ENCODE peak calls at places on chromosomes 16 and 17, in six cellular contexts. R is pancreas, E is heart left ventricle, V is HepG2, L is psoas muscle, M is body of pancreas. K is an unnamed sample.
A peak's percentile ranks its signal among the peaks of the same experiment; 100 is the strongest.

GRCh38 chr17:3039748-3040147 is 23.7 kb downstream of the OR1D5 start:
- ATAC-seq in E (no peak), V (no peak), M (no peak), R (peak; percentile 39), L (no peak), K (no peak)

GRCh38 chr16:75111514-75112280 is 4.9 kb downstream of the LDHD start:
- ATAC-seq in V (peak; percentile 12), R (peak; percentile 2), L (no peak), M (no peak), E (peak; percentile 37), K (no peak)

GRCh38 chr16:78240459-78241222 is 141.2 kb downstream of the WWOX start:
- ATAC-seq in V (peak; percentile 98), R (peak; percentile 78), L (no peak), M (peak; percentile 55), E (no peak), K (no peak)

GRCh38 chr16:26651464-26651863 is 415.3 kb upstream of the C16orf82 start:
- ATAC-seq in V (no peak), M (no peak), R (no peak), E (no peak), L (no peak), K (no peak)

GRCh38 chr16:82138478-82139285 is 31.3 kb downstream of the MPHOSPH6 start:
- ATAC-seq in M (no peak), E (no peak), V (no peak), R (no peak), L (no peak), K (no peak)

GRCh38 chr16:88772871-88773811 is 11.9 kb downstream of the PIEZO1 start:
- ATAC-seq in R (peak; percentile 63), E (peak; percentile 50), V (no peak), M (peak; percentile 55), L (peak; percentile 71), K (peak; percentile 76)

GRCh38 chr17:68512967-68513474 is 791 bp downstream of the PRKAR1A start:
- ATAC-seq in M (no peak), E (peak; percentile 4), L (no peak), R (peak; percentile 1), V (no peak), K (peak; percentile 19)

GRCh38 chr16:86026136-86026905 is 127.4 kb downstream of the IRF8 start:
- ATAC-seq in L (no peak), R (no peak), V (peak; percentile 20), E (no peak), M (no peak), K (no peak)

GRCh38 chr17:40901981-40902862 is 17.2 kb upstream of the KRT20 start:
- ATAC-seq in V (peak; percentile 94), M (no peak), R (peak; percentile 18), E (no peak), L (no peak), K (no peak)

GRCh38 chr16:2022723-2023097 is 3.1 kb downstream of the NPW start:
- ATAC-seq in E (peak; percentile 10), M (peak; percentile 13), L (peak; percentile 4), V (peak; percentile 38), R (peak; percentile 32), K (peak; percentile 8)

GRCh38 chr17:27413295-27413694 is 43.0 kb upstream of the KSR1 start:
- ATAC-seq in M (no peak), R (no peak), L (no peak), E (no peak), V (no peak), K (no peak)

GRCh38 chr16:57276596-57276995 is 7.9 kb downstream of the PLLP start:
- ATAC-seq in R (no peak), L (peak; percentile 33), V (no peak), E (peak; percentile 85), M (no peak), K (peak; percentile 73)

GRCh38 chr16:10578474-10579316 is 1.7 kb downstream of the EMP2 start:
- ATAC-seq in E (peak; percentile 44), R (peak; percentile 48), L (no peak), V (peak; percentile 35), M (no peak), K (no peak)
- H3K4me3 ChIP-seq in E (peak overlapping the region; percentile 94), R (peak overlapping the region; percentile 82), L (peak overlapping the region; percentile 86), V (peak overlapping the region; percentile 79), M (no peak overlapping the region), K (peak overlapping the region; percentile 65)

GRCh38 chr17:42997984-42998938 is at the start of gene RPL27:
- ATAC-seq in V (peak; percentile 91), E (peak; percentile 99), R (peak; percentile 96), L (peak; percentile 98), M (peak; percentile 97), K (peak; percentile 98)
- TF ChIP-seq CTCF in V (peak; percentile 90), E (peak; percentile 89), R (peak; percentile 91), L (peak; percentile 93), M (peak; percentile 96), K (peak; percentile 93)

GRCh38 chr17:46851029-46851741 is at the start of gene WNT9B:
- ATAC-seq in M (peak; percentile 51), R (peak; percentile 86), V (peak; percentile 79), E (peak; percentile 36), L (no peak), K (no peak)
- H3K4me3 ChIP-seq in M (peak within 1 kb of the TSS; percentile 44), R (peak within 1 kb of the TSS; percentile 39), V (peak within 1 kb of the TSS; percentile 52), E (peak within 1 kb of the TSS; percentile 48), L (peak within 1 kb of the TSS; percentile 56), K (peak within 1 kb of the TSS; percentile 11)

DNA sequence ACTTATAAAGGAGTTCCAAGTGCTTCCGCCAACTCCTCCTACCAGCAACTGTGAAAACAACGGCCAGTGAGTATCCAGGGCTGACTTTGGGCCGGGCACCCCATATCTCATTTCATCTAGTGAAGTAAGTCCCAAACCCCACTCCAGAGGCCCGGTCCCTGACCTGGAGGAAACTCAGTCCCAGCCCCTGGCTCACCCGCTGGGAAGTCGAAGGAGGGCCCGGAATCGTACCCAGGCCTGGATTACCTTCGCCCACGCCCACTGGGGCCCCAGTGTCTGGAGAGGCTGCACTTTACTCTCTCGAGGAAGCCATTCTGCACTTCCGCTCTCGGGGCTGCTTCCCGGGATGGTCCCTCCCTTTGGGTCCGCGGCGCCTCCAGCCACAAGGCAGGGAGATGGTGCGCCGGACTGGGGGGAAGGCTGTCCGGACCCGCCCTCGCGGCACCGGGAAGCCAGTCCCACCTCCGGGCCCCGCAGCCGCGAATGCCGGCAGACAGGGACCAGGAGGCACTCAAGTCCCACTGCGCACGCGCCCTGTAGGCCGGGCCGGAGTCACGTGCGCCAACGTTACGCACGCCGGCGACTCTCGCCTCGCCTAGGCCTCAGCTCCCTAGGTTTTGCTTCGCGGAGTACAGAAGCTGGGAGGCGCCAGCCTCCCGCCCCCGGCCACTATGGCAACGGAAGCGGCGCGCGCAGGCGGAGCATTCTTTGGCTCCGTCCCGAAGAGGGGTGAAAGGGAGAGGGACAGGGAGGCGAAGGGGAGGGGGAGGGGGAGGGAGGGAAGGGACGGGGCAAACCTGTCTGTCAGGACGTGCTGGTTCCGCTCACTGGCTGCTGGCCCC is at the start of gene CMTR2:
- ATAC-seq in V (peak; percentile 97), L (peak; percentile 99), R (peak; percentile 98), M (peak; percentile 98), E (peak; percentile 99), K (peak; percentile 99)
- TF ChIP-seq CTCF in V (peak; percentile 58), L (no peak), R (no peak), M (no peak), E (no peak), K (no peak)

DNA sequence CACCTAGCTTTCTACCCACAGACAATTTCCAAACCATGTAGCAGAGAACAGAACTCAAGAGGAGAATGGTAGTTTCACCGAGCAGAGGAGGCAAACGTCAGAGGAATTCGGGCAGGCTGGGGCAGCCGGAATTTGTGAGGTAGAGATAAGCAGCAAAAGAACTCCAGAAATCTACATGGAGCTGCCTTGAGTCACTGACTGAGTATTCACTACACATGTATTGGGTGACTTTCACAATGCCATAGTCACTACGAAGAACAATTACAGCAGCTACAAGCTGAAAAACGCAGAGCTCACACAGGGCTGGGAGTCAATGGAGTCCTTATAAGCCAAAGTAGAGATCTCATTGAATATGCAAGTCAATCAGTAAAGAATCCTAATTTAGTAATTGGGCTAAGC is 13.4 kb downstream of the CMC2 start:
- ATAC-seq in V (peak; percentile 87), L (peak; percentile 79), M (peak; percentile 78), R (peak; percentile 53), E (peak; percentile 81), K (no peak)
- H3K4me3 ChIP-seq in V (peak overlapping the region; percentile 17), L (no peak overlapping the region), M (no peak overlapping the region), R (no peak overlapping the region), E (peak overlapping the region; percentile 7), K (no peak overlapping the region)

DNA sequence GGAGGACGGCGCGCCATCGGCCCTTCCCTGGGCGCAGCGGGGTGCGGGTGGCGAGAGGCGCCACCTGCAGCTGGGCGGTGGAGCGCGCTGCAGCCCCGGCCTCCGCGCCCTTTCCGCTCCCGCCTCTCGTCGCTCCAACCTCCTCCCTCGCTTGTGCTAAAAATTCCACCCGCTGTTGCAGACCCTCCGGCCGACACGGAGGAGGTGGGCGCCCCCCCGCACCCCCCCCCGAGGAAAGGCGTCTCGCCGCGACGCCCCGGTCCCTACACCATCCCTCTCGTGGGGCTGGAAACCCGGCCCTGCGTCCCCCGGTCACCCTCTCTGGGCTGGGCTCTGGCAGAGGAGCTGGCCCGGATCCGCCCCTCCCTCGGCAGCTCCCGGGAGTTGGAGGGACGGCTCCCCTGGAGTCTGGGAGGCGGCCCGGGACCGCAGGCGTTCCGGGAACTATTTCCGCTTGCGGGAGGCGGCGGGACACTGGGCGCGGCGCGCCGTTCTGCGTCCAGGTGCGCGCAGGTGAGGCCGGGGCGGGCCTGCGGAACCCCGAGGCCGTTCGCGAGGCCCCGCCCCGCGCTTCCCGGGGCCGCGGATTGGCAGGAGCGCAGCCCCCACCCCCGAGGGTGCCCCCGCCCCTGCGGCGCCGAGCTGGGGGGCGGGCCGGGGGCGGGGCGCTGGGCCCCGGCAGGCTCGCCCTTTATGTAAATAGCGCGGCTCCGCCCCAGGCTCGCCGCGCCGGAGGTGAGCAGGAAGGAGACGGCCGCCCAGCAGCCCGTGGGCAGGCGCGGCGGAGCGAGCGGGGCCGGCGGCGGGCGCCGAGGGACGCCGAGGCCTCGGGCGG is at the start of gene LLGL2:
- ATAC-seq in E (peak; percentile 78), R (peak; percentile 89), L (peak; percentile 72), M (peak; percentile 90), V (peak; percentile 81), K (peak; percentile 87)
- TF ChIP-seq CTCF in E (peak; percentile 55), R (peak; percentile 20), L (peak; percentile 27), M (peak; percentile 59), V (peak; percentile 88), K (peak; percentile 74)